ENCODE peak calls at places on chromosomes 5 and 9, in seven cellular contexts. X, I, A, V, O, L and S are unnamed samples.

GRCh38 chr5:56126487-56127179 is 106.5 kb downstream of the ANKRD55 start:
- DNase-seq in X (no peak), I (peak), A (no peak), V (no peak), O (no peak), L (peak), S (no peak)

GRCh38 chr5:133147411-133147810 is 95.6 kb downstream of the HSPA4 start:
- DNase-seq in X (no peak), I (peak), A (no peak), V (no peak), O (peak), L (no peak), S (no peak)

GRCh38 chr9:99134893-99135341 is 30.0 kb downstream of the TGFBR1 start:
- DNase-seq in X (no peak), I (peak), A (no peak), V (no peak), O (no peak), L (no peak), S (no peak)

GRCh38 chr5:142981886-142982820 is 212.0 kb downstream of the ARHGAP26 start:
- DNase-seq in X (peak), I (peak), A (peak), V (no peak), O (peak), L (no peak), S (no peak)

GRCh38 chr5:14744296-14745187 is 80.0 kb downstream of the OTULIN start:
- DNase-seq in X (no peak), I (no peak), A (no peak), V (peak), O (no peak), L (no peak), S (no peak)

GRCh38 chr5:124651663-124652513 is 94.6 kb downstream of the ZNF608 start:
- DNase-seq in X (peak), I (peak), A (peak), V (peak), O (peak), L (peak), S (peak)

GRCh38 chr5:9265391-9266287 is 280.2 kb downstream of the SEMA5A start:
- DNase-seq in X (no peak), I (peak), A (no peak), V (no peak), O (no peak), L (no peak), S (no peak)

GRCh38 chr9:132160802-132161742 is 786 bp upstream of the NTNG2 start:
- DNase-seq in X (no peak), I (peak), A (peak), V (peak), O (peak), L (peak), S (peak)

GRCh38 chr5:124570285-124571035 is 176.0 kb downstream of the ZNF608 start:
- DNase-seq in X (no peak), I (no peak), A (no peak), V (no peak), O (peak), L (no peak), S (no peak)

GRCh38 chr9:94945191-94946144 is 219.0 kb downstream of the AOPEP start:
- DNase-seq in X (peak), I (peak), A (peak), V (no peak), O (peak), L (peak), S (no peak)

GRCh38 chr5:113034182-113034773 is 57.7 kb downstream of the DCP2 start:
- DNase-seq in X (no peak), I (peak), A (no peak), V (no peak), O (no peak), L (no peak), S (no peak)

GRCh38 chr9:127913682-127914081 is 3.2 kb downstream of the ST6GALNAC4 start:
- DNase-seq in X (no peak), I (no peak), A (no peak), V (no peak), O (no peak), L (no peak), S (no peak)

GRCh38 chr5:28548856-28549255 is 1510.5 kb upstream of the CDH9 start:
- DNase-seq in X (no peak), I (peak), A (no peak), V (no peak), O (no peak), L (no peak), S (no peak)

GRCh38 chr5:76930083-76930482 is 22.8 kb upstream of the CRHBP start:
- DNase-seq in X (no peak), I (no peak), A (no peak), V (no peak), O (no peak), L (no peak), S (no peak)

DNA sequence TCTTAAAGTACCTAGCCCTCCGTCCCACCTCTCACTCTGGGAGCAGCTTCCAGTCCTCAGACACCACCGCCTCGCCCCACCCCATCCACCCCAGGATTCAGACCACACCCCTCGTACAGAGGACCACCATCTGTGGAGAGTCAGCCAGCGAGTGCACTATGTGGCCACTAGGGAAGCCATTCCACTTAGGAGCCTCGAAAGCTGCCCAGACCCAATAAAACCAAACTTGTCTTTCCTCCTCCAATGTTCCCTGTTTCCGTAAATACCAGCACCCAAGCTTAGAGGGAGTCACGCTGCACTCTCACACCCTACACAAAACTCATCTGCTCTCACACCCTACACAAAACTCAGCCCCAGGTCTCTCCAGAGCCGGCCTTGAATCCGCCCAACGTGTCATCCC is 1.9 kb downstream of the GCNT4 start:
- DNase-seq in X (no peak), I (peak), A (no peak), V (no peak), O (peak), L (peak), S (no peak)
- TF ChIP-seq CTCF in X (no peak), I (peak), A (peak), V (no peak), O (peak), L (no peak), S (no peak)

GRCh38 chr5:2112128-2112808 is 229.5 kb upstream of the IRX4 start:
- DNase-seq in X (no peak), I (no peak), A (no peak), V (no peak), O (peak), L (no peak), S (no peak)

GRCh38 chr5:2111569-2112105 is 228.9 kb upstream of the IRX4 start:
- DNase-seq in X (no peak), I (no peak), A (no peak), V (no peak), O (no peak), L (no peak), S (no peak)

GRCh38 chr5:2110934-2111462 is 228.3 kb upstream of the IRX4 start:
- DNase-seq in X (no peak), I (no peak), A (no peak), V (no peak), O (no peak), L (no peak), S (no peak)

GRCh38 chr5:2109566-2109965 is 226.8 kb upstream of the IRX4 start:
- DNase-seq in X (no peak), I (no peak), A (no peak), V (no peak), O (no peak), L (no peak), S (no peak)

DNA sequence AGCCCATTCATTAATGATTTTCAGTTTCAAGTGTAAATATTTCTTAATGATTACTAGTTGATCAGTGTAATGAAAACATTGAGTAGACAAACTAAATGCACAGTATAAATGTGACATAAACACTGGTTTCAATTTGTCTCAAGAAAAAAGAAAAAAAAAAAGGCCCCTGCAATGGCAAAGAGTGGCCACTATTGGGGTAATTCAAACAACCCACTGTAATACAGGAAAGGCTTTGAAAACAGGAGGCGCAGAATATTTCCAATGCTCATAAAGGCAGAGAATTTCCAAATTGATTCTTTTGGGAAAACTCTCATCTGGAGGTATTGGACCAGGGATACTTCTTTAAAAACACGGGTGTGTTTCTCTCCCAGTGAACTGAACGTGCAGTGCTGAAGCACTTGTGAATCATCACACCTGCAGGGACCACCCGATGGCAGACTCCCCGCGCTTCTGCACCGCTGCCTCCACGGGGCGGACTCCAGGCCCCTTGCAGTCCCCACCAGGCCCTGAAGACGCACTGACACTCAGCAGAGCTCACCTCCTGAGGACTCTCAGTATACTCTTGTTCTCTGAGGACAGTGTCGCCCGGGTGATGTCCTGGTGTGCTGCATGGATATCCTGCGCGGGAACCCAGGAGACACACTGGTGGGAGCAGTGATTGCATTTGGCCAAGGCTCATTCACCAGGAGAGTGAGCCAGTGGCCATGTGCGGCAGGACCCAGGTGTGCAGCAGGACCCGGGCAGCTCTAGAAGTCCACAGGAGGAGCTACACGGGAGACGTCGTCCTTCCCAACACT is 227.6 kb upstream of the IRX4 start:
- DNase-seq in X (no peak), I (no peak), A (no peak), V (no peak), O (no peak), L (no peak), S (no peak)
- TF ChIP-seq CTCF in X (peak), I (no peak), A (no peak), V (no peak), O (no peak), L (no peak), S (no peak)

GRCh38 chr9:116000748-116001329 is 152.8 kb upstream of the PAPPA start:
- DNase-seq in X (no peak), I (peak), A (no peak), V (no peak), O (peak), L (peak), S (no peak)
- TF ChIP-seq CTCF in X (peak), I (peak), A (peak), V (peak), O (peak), L (peak), S (no peak)

DNA sequence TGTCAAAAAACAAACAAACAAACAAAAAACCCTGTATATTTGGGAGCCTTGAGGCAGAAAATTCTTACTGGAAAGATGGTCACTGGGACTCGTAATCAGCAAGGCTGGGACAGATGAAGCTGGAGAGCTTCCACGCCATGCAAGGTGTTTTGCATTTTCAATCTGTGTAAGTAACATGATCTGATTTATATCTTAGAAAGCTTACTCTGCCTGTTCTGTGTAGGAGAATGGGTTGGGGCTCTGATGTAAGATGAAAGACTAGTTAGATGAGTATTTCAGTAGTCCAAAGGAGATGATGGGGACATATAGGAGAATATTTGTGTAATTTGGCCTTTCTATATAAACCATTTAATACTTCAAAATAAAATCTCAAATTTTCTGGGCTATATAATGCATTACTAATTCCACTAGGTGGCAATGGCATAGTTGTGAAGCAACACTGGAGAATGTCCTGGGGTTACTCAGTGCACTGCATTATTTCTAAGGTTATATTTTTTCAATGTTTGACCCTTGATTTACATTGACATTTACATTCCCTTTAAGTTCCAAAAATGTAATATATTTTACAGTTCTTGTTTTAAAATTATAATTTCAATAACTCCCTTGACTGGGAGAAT is 21.9 kb upstream of the FSD1L start:
- DNase-seq in X (no peak), I (peak), A (no peak), V (peak), O (no peak), L (peak), S (no peak)
- TF ChIP-seq CTCF in X (peak), I (peak), A (peak), V (peak), O (peak), L (peak), S (peak)

GRCh38 chr9:1732670-1733069 is 282.5 kb upstream of the SMARCA2 start:
- DNase-seq in X (no peak), I (no peak), A (no peak), V (no peak), O (no peak), L (peak), S (peak)

GRCh38 chr9:1722404-1722803 is 292.7 kb upstream of the SMARCA2 start:
- DNase-seq in X (no peak), I (no peak), A (no peak), V (no peak), O (no peak), L (peak), S (no peak)

GRCh38 chr9:1729631-1730030 is 285.5 kb upstream of the SMARCA2 start:
- DNase-seq in X (no peak), I (no peak), A (no peak), V (no peak), O (no peak), L (no peak), S (no peak)

GRCh38 chr9:1723616-1724015 is 291.5 kb upstream of the SMARCA2 start:
- DNase-seq in X (no peak), I (no peak), A (no peak), V (no peak), O (no peak), L (no peak), S (no peak)

DNA sequence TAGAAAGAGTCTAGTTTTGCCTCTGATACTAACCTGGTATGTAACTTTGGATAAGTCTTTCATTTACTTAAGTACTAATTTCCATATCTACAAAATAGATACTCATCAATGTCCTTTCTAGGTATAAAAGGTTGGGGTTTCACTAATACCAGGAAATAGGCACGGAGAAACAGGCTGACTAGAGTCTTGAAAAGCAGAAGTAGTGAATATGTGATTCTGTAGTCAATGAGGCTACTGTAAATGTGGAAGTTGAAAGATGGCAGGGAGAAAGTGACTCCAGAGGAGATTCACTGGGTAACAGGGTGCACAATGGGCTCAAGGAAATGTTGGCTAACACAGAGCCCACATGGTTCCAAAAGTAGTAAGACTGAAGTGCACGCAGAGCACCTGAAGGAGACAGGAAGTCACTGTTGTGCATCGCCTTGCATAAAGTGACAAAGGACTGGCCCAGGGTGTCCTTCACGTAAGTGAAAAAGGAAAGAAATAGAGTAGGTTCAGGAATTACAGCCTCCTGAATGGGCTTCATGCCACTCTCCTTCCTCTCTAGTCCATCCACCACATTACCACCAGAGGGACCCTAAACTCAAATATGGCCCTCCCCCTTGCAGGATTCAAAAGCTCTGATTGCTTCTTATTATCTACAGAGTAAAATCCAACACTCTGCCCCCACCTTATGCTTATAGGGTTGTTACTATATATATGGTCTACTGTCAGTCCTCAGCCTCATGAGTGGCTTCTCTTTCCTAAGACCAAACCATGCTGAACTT is 288.0 kb upstream of the SMARCA2 start:
- DNase-seq in X (no peak), I (no peak), A (no peak), V (no peak), O (no peak), L (no peak), S (peak)
- TF ChIP-seq CTCF in X (no peak), I (no peak), A (no peak), V (peak), O (peak), L (no peak), S (no peak)